ENCODE peak calls at places on chromosomes 5 and 9, in five cellular contexts. Z, K, C, P and F are unnamed samples.

GRCh38 chr5:56698463-56699381 is 116.6 kb upstream of the MAP3K1 start:
- DNase-seq in P (no peak), Z (peak; percentile 15), K (no peak), C (no peak), F (no peak)

GRCh38 chr5:95619518-95620029 is 313 bp upstream of the GPR150 start:
- DNase-seq in Z (no peak), P (no peak), C (no peak), K (no peak), F (peak; percentile 18)

GRCh38 chr5:180143656-180144364 is 65.2 kb downstream of the RASGEF1C start:
- DNase-seq in K (no peak), C (peak; percentile 5), P (peak; percentile 88), Z (no peak), F (no peak)

GRCh38 chr9:130030821-130031481 is 12.0 kb downstream of the FNBP1 start:
- DNase-seq in C (no peak), Z (peak; percentile 78), K (no peak), P (no peak), F (no peak)

GRCh38 chr9:69097923-69098593 is 62.5 kb downstream of the FXN start:
- DNase-seq in C (no peak), P (no peak), Z (no peak), K (no peak), F (no peak)

GRCh38 chr5:61254969-61255555 is 77.0 kb upstream of the ZSWIM6 start:
- DNase-seq in Z (no peak), P (no peak), C (no peak), K (no peak), F (no peak)

GRCh38 chr5:71830626-71831539 is 111.8 kb downstream of the CARTPT start:
- DNase-seq in P (no peak), C (peak; percentile 77), Z (no peak), K (peak; percentile 83), F (no peak)

GRCh38 chr9:136784997-136785361 is 6.2 kb upstream of the TMEM141 start:
- DNase-seq in C (no peak), Z (peak; percentile 55), P (no peak), K (no peak), F (no peak)

GRCh38 chr9:73855206-73855605 is 641.9 kb upstream of the RORB start:
- DNase-seq in C (no peak), Z (no peak), K (no peak), P (no peak), F (no peak)

GRCh38 chr9:31587176-31587575 is 797.3 kb upstream of the ACO1 start:
- DNase-seq in Z (no peak), P (no peak), K (no peak), C (no peak), F (no peak)

GRCh38 chr5:168382421-168382820 is 91.0 kb downstream of the WWC1 start:
- DNase-seq in P (no peak), K (no peak), C (no peak), Z (no peak), F (no peak)

GRCh38 chr5:37615184-37615583 is 224.7 kb downstream of the GDNF start:
- DNase-seq in P (no peak), C (no peak), K (no peak), Z (no peak), F (no peak)

GRCh38 chr5:138832218-138832617 is 42.9 kb downstream of the LRRTM2 start:
- DNase-seq in C (no peak), P (no peak), Z (no peak), K (no peak), F (no peak)

GRCh38 chr5:124480022-124480421 is 266.4 kb downstream of the ZNF608 start:
- DNase-seq in C (no peak), P (no peak), K (no peak), Z (no peak), F (no peak)

GRCh38 chr9:134165357-134166315 is 1.3 kb upstream of the RNU6ATAC start:
- DNase-seq in P (no peak), Z (peak; percentile 71), C (peak; percentile 30), K (peak; percentile 67), F (peak; percentile 44)

GRCh38 chr5:65070026-65070425 is 301.3 kb downstream of the CWC27 start:
- DNase-seq in Z (peak; percentile 59), C (no peak), P (no peak), K (no peak), F (no peak)

GRCh38 chr5:65928341-65928752 is 2.0 kb downstream of the ERBIN start:
- DNase-seq in Z (no peak), C (no peak), P (no peak), K (no peak), F (no peak)

GRCh38 chr5:44565360-44565759 is 176.1 kb upstream of the FGF10 start:
- DNase-seq in K (no peak), Z (no peak), C (no peak), P (no peak), F (no peak)

GRCh38 chr5:87120518-87121314 is 147.0 kb upstream of the RASA1 start:
- DNase-seq in P (no peak), C (no peak), K (no peak), Z (peak; percentile 66), F (no peak)

GRCh38 chr9:16033253-16033652 is 480.4 kb downstream of the CCDC171 start:
- DNase-seq in C (no peak), P (no peak), Z (no peak), K (no peak), F (no peak)

GRCh38 chr9:93136011-93136440 is 2.0 kb upstream of the NINJ1 start:
- DNase-seq in Z (no peak), C (peak; percentile 62), P (no peak), K (peak; percentile 69), F (no peak)

GRCh38 chr5:160451281-160451680 is 29.6 kb downstream of the PTTG1 start:
- DNase-seq in Z (no peak), C (no peak), K (no peak), P (no peak), F (no peak)

GRCh38 chr9:126526218-126527108 is 87.3 kb upstream of the LMX1B start:
- DNase-seq in C (no peak), P (no peak), K (no peak), Z (no peak), F (no peak)

GRCh38 chr9:121233906-121234901 is 32.5 kb upstream of the RAB14 start:
- DNase-seq in P (no peak), K (no peak), C (no peak), Z (no peak), F (no peak)

GRCh38 chr5:124343451-124343867 is 403.0 kb downstream of the ZNF608 start:
- DNase-seq in P (no peak), K (no peak), Z (no peak), C (no peak), F (no peak)

GRCh38 chr5:38151878-38152277 is 106.5 kb upstream of the EGFLAM start:
- DNase-seq in Z (no peak), K (no peak), C (no peak), P (no peak), F (no peak)

GRCh38 chr5:21236896-21237830 is 1249.2 kb upstream of the CDH18 start:
- DNase-seq in C (no peak), K (no peak), P (no peak), Z (no peak), F (no peak)

GRCh38 chr9:134624827-134625181 is 16.8 kb upstream of the COL5A1 start:
- DNase-seq in K (no peak), Z (no peak), C (no peak), P (no peak), F (no peak)

GRCh38 chr5:43038523-43038989 is 1.6 kb downstream of the ANXA2R start:
- DNase-seq in C (no peak), Z (peak; percentile 50), P (no peak), K (no peak), F (no peak)

GRCh38 chr9:23537192-23538059 is 288.6 kb downstream of the ELAVL2 start:
- DNase-seq in C (no peak), Z (no peak), P (no peak), K (no peak), F (no peak)

GRCh38 chr5:108749130-108749861 is 1.6 kb downstream of the FER start:
- DNase-seq in P (no peak), Z (peak; percentile 41), C (peak; percentile 15), K (no peak), F (no peak)
- TF ChIP-seq CTCF in P (no peak), Z (no peak), C (no peak), K (no peak), F (no peak)

DNA sequence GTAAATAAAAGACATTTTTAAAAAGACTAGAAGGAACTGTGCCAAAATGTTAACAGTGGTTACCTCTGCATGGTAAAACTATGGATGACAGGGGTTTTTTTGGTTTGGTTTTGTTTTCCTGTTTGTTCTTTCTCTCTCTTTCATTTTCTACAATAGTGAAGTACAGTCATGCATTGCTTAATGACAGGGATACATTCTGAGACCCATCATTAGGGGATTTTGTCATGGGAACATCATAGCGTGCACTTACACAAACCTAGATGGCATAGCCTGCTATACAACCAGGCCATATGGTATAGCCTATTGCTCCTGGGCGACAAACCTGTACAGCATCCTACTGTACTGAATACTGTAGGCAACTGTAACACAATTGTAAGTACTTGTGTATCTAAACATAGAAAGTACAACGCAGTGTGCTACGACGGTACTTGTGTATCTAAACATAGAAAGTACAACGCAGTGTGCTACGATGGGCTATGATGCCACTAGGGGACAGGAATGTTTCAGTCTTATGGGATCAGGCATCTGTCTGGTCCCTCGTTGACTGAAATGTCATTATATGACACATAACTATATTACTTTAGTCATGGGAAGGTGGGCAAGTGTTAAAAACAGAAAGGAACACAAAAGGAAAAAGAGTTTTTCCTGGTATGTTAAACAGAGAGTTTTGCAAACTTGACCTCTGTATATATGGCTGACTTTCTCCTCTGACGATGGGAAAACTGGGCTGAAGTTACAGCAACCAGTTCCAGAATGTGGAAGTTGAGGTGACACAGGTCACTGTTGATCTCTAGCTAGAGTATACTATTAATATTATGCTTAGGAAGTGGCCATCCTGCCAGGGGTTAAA is 7.4 kb upstream of the ADAM19 start:
- DNase-seq in C (no peak), P (no peak), K (no peak), Z (peak; percentile 71), F (no peak)
- TF ChIP-seq CTCF in C (no peak), P (no peak), K (no peak), Z (no peak), F (no peak)

GRCh38 chr9:90727498-90727897 is 74.1 kb upstream of the SYK start:
- DNase-seq in Z (no peak), K (no peak), C (no peak), P (no peak), F (no peak)

GRCh38 chr9:90724880-90725279 is 76.7 kb upstream of the SYK start:
- DNase-seq in P (no peak), K (no peak), C (no peak), Z (no peak), F (no peak)

GRCh38 chr9:90724112-90724511 is 77.5 kb upstream of the SYK start:
- DNase-seq in K (no peak), Z (no peak), C (no peak), P (no peak), F (no peak)

GRCh38 chr9:90729351-90729750 is 72.3 kb upstream of the SYK start:
- DNase-seq in P (no peak), C (no peak), Z (no peak), K (no peak), F (no peak)

GRCh38 chr9:90726215-90726614 is 75.4 kb upstream of the SYK start:
- DNase-seq in C (no peak), K (no peak), Z (peak; percentile 2), P (no peak), F (no peak)
- TF ChIP-seq CTCF in C (peak; percentile 6), K (no peak), Z (no peak), P (no peak), F (no peak)

GRCh38 chr9:110476251-110476650 is 103.3 kb downstream of the SVEP1 start:
- DNase-seq in P (no peak), C (no peak), Z (no peak), K (no peak), F (no peak)

GRCh38 chr9:110479481-110479880 is 100.1 kb downstream of the SVEP1 start:
- DNase-seq in P (no peak), Z (no peak), C (no peak), K (no peak), F (no peak)
- TF ChIP-seq CTCF in P (no peak), Z (no peak), C (no peak), K (no peak), F (no peak)

GRCh38 chr9:132144708-132145365 is 17.0 kb upstream of the NTNG2 start:
- DNase-seq in Z (peak; percentile 20), C (no peak), P (no peak), K (no peak), F (no peak)
- TF ChIP-seq CTCF in Z (no peak), C (no peak), P (no peak), K (no peak), F (no peak)